ENCODE peak calls at places on chromosomes 13 and 19, in five cellular contexts. S is breast epithelium, Y is cardiac muscle cell, O is stomach, N is brain microvascular endothelial cell. G is an unnamed sample.

GRCh38 chr19:43759515-43759914 is 4.8 kb upstream of the SMG9 start:
- DNase-seq in O (no peak), S (no peak), Y (no peak), N (peak), G (peak)

GRCh38 chr19:56538761-56539263 is at the start of gene ZFP28:
- DNase-seq in O (no peak), Y (no peak), S (no peak), N (no peak), G (peak)

GRCh38 chr13:30410705-30411125 is 11.6 kb upstream of the UBE2L5 start:
- DNase-seq in N (no peak), Y (no peak), S (no peak), O (no peak), G (no peak)

GRCh38 chr19:5823579-5824281 is 15.8 kb downstream of the FUT6 start:
- DNase-seq in O (peak), S (no peak), N (no peak), Y (no peak), G (no peak)

GRCh38 chr13:66205807-66206206 is 1024.3 kb downstream of the PCDH9 start:
- DNase-seq in Y (no peak), S (no peak), O (no peak), N (no peak), G (no peak)

GRCh38 chr13:24185591-24186232 is 25.2 kb downstream of the SPATA13 start:
- DNase-seq in Y (no peak), S (no peak), N (no peak), O (no peak), G (peak)

GRCh38 chr19:38769635-38770211 is 3.6 kb downstream of the LGALS7 start:
- DNase-seq in S (peak), Y (peak), N (peak), O (peak), G (peak)

GRCh38 chr13:70107498-70108271 is at the start of gene ATXN8OS:
- DNase-seq in N (no peak), O (no peak), S (no peak), Y (peak), G (no peak)

GRCh38 chr13:30196025-30196424 is 111.3 kb downstream of the KATNAL1 start:
- DNase-seq in N (peak), O (no peak), S (no peak), Y (peak), G (peak)

GRCh38 chr19:37981785-37982475 is 74.9 kb downstream of the SIPA1L3 start:
- DNase-seq in O (peak), Y (no peak), N (no peak), S (no peak), G (no peak)

GRCh38 chr19:40443131-40443929 is 805 bp downstream of the SERTAD3 start:
- DNase-seq in S (peak), N (peak), O (peak), Y (peak), G (peak)

GRCh38 chr13:18996627-18997051 is 185.0 kb downstream of the TUBA3C start:
- DNase-seq in S (no peak), N (no peak), Y (no peak), O (peak), G (no peak)

GRCh38 chr13:64078480-64078936 is 2662.9 kb upstream of the PCDH20 start:
- DNase-seq in S (no peak), O (no peak), Y (no peak), N (no peak), G (no peak)

GRCh38 chr13:33496336-33496735 is 210.8 kb upstream of the STARD13 start:
- DNase-seq in Y (no peak), N (no peak), O (no peak), S (no peak), G (no peak)

GRCh38 chr13:113291997-113292862 is 4.8 kb upstream of the LAMP1 start:
- DNase-seq in Y (peak), S (no peak), O (no peak), N (no peak), G (peak)

GRCh38 chr13:42041684-42042035 is 6.8 kb upstream of the DGKH start:
- DNase-seq in Y (peak), S (peak), O (peak), N (peak), G (peak)

GRCh38 chr13:19332380-19332779 is 150.8 kb upstream of the TUBA3C start:
- DNase-seq in N (no peak), O (no peak), S (no peak), Y (no peak), G (no peak)

GRCh38 chr19:57280913-57281425 is 684 bp downstream of the ZNF460 start:
- DNase-seq in O (no peak), N (no peak), Y (peak), S (no peak), G (no peak)

GRCh38 chr13:112146073-112146360 is 79.1 kb downstream of the SOX1 start:
- DNase-seq in S (peak), N (no peak), Y (no peak), O (peak), G (no peak)

GRCh38 chr19:2385053-2385721 is 25.1 kb downstream of the TMPRSS9 start:
- DNase-seq in N (peak), S (peak), Y (peak), O (no peak), G (peak)

GRCh38 chr19:52070496-52070895 is 21.9 kb upstream of the ZNF432 start:
- DNase-seq in N (peak), Y (no peak), O (no peak), S (no peak), G (no peak)

GRCh38 chr19:50695251-50696064 is 24.1 kb downstream of the SHANK1 start:
- DNase-seq in S (no peak), Y (peak), O (no peak), N (no peak), G (no peak)

GRCh38 chr19:33659835-33660234 is 38.1 kb downstream of the CHST8 start:
- DNase-seq in N (no peak), O (no peak), Y (no peak), S (no peak), G (no peak)

GRCh38 chr19:33662391-33662790 is 40.6 kb downstream of the CHST8 start:
- DNase-seq in Y (no peak), N (no peak), S (no peak), O (no peak), G (no peak)

GRCh38 chr19:33664744-33665143 is 43.0 kb downstream of the CHST8 start:
- DNase-seq in Y (no peak), S (no peak), O (no peak), N (no peak), G (no peak)

GRCh38 chr19:33660426-33661160 is 38.8 kb downstream of the CHST8 start:
- DNase-seq in Y (no peak), N (no peak), S (no peak), O (no peak), G (no peak)

DNA sequence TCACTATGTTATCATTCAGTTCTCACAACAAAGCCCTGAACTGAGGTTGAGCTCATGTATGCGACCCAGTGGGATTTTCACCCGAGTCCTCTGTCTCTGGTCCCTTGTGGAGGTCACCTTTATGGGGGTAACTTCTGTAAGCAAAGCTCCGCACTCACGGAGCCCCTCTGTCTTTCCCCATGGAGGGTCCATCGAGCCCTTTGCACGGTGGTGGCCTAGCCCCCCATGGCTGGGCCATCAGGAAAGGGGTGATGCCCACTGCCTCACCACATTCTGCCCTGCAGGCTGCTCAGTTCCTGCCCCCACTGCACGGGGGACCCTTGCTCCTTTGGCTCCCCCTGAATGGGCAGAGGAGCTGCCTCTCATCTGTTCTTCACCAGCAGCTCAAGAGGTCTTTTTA is 39.6 kb downstream of the CHST8 start:
- DNase-seq in Y (no peak), N (no peak), O (no peak), S (no peak), G (no peak)
- TF ChIP-seq CTCF in Y (no peak), N (no peak), O (no peak), S (no peak), G (no peak)

GRCh38 chr13:20980899-20981298 is 78.4 kb upstream of the XPO4 start:
- DNase-seq in N (no peak), S (no peak), Y (no peak), O (no peak), G (no peak)

GRCh38 chr13:20988033-20988908 is 73.1 kb downstream of the LATS2 start:
- DNase-seq in Y (no peak), O (no peak), N (no peak), S (no peak), G (no peak)

GRCh38 chr13:20983386-20983785 is 78.0 kb downstream of the LATS2 start:
- DNase-seq in Y (no peak), S (no peak), N (no peak), O (no peak), G (no peak)

GRCh38 chr13:20981370-20982095 is 79.0 kb upstream of the XPO4 start:
- DNase-seq in Y (no peak), N (no peak), O (no peak), S (no peak), G (no peak)

GRCh38 chr13:20984879-20985278 is 76.5 kb downstream of the LATS2 start:
- DNase-seq in Y (no peak), N (peak), S (no peak), O (no peak), G (no peak)
- TF ChIP-seq CTCF in Y (no peak), N (no peak), S (no peak), O (no peak), G (no peak)

GRCh38 chr19:28516415-28516872 is 696.5 kb downstream of the UQCRFS1 start:
- DNase-seq in Y (no peak), O (no peak), S (no peak), N (no peak), G (no peak)

GRCh38 chr19:28514166-28514565 is 698.8 kb downstream of the UQCRFS1 start:
- DNase-seq in O (no peak), Y (no peak), S (no peak), N (no peak), G (no peak)

GRCh38 chr19:28508666-28509065 is 704.3 kb downstream of the UQCRFS1 start:
- DNase-seq in Y (no peak), O (no peak), N (no peak), S (no peak), G (no peak)

GRCh38 chr19:28509079-28509895 is 703.7 kb downstream of the UQCRFS1 start:
- DNase-seq in Y (no peak), O (no peak), N (no peak), S (no peak), G (no peak)

GRCh38 chr19:28511655-28512054 is 701.3 kb downstream of the UQCRFS1 start:
- DNase-seq in N (no peak), O (no peak), Y (no peak), S (no peak), G (no peak)
- TF ChIP-seq CTCF in N (no peak), O (no peak), Y (no peak), S (no peak), G (no peak)

GRCh38 chr13:74796126-74796643 is 662.0 kb upstream of the KLF12 start:
- DNase-seq in O (no peak), S (no peak), N (no peak), Y (no peak), G (no peak)
- TF ChIP-seq CTCF in O (no peak), S (no peak), N (peak), Y (no peak), G (no peak)

GRCh38 chr13:94710881-94711560 is 1.3 kb downstream of the SOX21 start:
- DNase-seq in N (no peak), O (no peak), S (no peak), Y (no peak), G (no peak)
- TF ChIP-seq CTCF in N (peak), O (peak), S (no peak), Y (no peak), G (peak)

DNA sequence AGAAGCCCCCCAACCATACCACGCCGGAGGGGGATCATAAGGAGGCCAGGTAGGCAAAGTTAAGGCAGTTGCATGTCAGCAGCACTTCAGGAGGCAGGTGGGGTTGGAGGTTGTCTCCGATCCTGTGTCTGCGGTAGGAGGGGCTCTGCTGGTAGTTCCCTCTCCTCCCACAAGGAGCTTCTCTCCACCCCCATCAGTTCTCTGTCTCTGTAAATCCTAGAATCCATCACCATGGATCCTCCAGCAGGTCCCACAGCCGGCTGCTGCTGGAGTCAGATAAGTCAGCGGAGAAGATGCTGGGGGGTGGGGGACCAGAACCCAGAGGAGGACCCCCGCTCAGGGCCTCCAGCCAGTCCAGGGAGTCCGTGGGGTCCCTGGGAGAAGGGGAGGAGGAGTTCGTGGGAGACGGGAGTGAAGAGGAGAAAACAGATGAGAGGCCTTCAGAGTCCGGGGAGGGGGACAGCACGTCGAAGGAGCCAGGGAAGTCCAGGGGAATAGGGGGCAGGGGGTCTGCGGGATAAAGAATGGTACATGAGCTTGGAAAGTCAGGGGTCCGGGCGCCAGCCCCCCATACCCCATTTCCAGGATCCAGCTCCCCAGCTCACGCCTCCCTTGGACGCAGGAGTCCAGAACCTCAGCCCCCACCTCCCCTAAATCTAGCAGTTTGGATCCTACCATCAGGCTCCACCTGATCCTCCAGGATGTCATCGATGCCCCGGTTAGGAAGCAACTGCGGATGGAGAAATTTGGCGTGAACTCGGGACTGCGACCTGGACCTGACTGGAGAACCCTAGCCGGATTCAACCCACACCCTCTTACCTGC is 6.3 kb downstream of the MAMSTR start:
- DNase-seq in N (peak), S (no peak), Y (no peak), O (no peak), G (no peak)
- TF ChIP-seq CTCF in N (peak), S (peak), Y (peak), O (no peak), G (peak)

DNA sequence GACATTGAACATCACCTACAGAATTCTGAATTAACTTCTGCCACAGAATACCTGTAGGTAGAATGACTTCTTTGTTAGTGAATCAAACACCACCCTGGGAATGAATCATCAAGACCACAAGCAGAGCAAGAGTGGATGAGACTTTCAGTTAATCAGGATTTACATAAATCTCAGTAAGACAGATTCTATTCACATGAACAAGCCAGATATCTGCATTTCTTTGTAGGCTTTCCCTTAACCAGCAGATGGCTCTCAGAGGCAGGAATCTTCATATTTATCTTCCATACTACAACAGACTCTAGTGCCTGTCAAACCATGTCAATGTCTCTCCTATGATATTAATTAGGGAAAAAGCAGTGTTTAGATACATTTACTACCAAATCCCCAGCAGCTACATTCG is 412.1 kb downstream of the KLF12 start:
- DNase-seq in N (peak), O (no peak), S (no peak), Y (no peak), G (peak)
- TF ChIP-seq CTCF in N (peak), O (no peak), S (no peak), Y (peak), G (peak)

DNA sequence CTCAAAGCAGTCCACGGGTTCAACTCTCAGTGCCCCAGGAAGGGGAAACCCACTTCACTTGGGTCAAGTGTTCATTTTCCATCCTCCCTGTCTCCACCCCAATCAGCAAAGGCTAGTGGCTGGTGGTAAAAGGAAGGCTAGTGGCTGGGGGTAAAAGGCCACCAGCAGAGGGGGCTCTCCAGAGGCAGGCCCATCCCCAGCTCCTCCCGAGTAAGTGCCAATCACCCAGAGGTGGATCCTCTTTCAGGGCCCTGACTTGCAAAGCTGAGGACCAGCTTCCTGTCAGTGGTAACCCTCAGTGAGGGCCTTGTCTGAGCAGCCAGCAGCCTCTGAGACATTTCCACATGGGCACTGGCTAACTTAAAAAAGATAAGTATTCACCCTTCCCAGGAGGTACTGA is 22.0 kb upstream of the TPT1 start:
- DNase-seq in O (no peak), N (no peak), Y (no peak), S (peak), G (no peak)
- TF ChIP-seq CTCF in O (no peak), N (peak), Y (no peak), S (no peak), G (peak)

GRCh38 chr13:90857921-90858320 is 489.6 kb upstream of the MIR17HG start:
- DNase-seq in N (no peak), S (no peak), O (no peak), Y (no peak), G (no peak)
- TF ChIP-seq CTCF in N (no peak), S (no peak), O (no peak), Y (no peak), G (no peak)